ENCODE peak calls at places on chromosomes 3 and 15, in ten cellular contexts. E is stomach; A is IMR-90; O is neural progenitor cell; Z is AG04450; T is type B pancreatic cell; Q is sigmoid colon; S is MCF 10A; V is cardiac muscle cell; U is CD8-positive, alpha-beta T cell. Y is an unnamed sample.
A peak's percentile ranks its signal among the peaks of the same experiment; 100 is the strongest.

GRCh38 chr15:68795298-68795848 is 25.3 kb downstream of the ANP32A start:
- DNase-seq in Z (no peak), E (peak; percentile 91), Q (peak; percentile 95), A (peak; percentile 57), T (no peak), U (no peak), S (peak; percentile 93), O (peak; percentile 96), V (peak; percentile 88), Y (no peak)

GRCh38 chr3:49716169-49716568 is 3.3 kb downstream of the AMIGO3 start:
- DNase-seq in Q (peak; percentile 50), O (no peak), T (peak; percentile 68), Z (no peak), E (no peak), V (no peak), A (no peak), U (no peak), S (no peak), Y (no peak)

GRCh38 chr15:25847066-25847465 is 16.1 kb downstream of the ATP10A start:
- DNase-seq in Q (no peak), U (no peak), Z (no peak), V (no peak), A (no peak), O (no peak), T (no peak), E (no peak), S (no peak), Y (no peak)

GRCh38 chr3:188706599-188706998 is 465.2 kb upstream of the TPRG1 start:
- DNase-seq in E (no peak), T (no peak), S (no peak), Q (no peak), A (peak; percentile 43), V (no peak), O (no peak), Z (no peak), U (no peak), Y (no peak)

GRCh38 chr15:90557147-90557546 is 27.4 kb downstream of the CRTC3 start:
- DNase-seq in Z (no peak), E (no peak), S (no peak), Q (no peak), U (no peak), A (peak; percentile 28), T (no peak), O (no peak), V (no peak), Y (no peak)

GRCh38 chr3:117754058-117754457 is 1044.5 kb downstream of the TUSC7 start:
- DNase-seq in S (no peak), E (no peak), V (no peak), T (no peak), Z (no peak), O (no peak), A (no peak), U (no peak), Q (no peak), Y (no peak)

GRCh38 chr3:196135693-196136639 is 54.1 kb upstream of the TFRC start:
- DNase-seq in Z (no peak), Q (no peak), A (no peak), V (no peak), O (no peak), E (no peak), U (no peak), S (peak; percentile 91), T (no peak), Y (no peak)

GRCh38 chr3:30124435-30125390 is 481.7 kb upstream of the TGFBR2 start:
- DNase-seq in A (peak; percentile 68), T (no peak), S (peak; percentile 69), V (peak; percentile 63), Z (peak; percentile 4), E (no peak), O (peak; percentile 9), U (no peak), Q (no peak), Y (no peak)

GRCh38 chr3:4033296-4033695 is 234.1 kb downstream of the LRRN1 start:
- DNase-seq in T (no peak), S (no peak), U (no peak), Z (no peak), Q (no peak), V (no peak), E (no peak), A (no peak), O (no peak), Y (no peak)

DNA sequence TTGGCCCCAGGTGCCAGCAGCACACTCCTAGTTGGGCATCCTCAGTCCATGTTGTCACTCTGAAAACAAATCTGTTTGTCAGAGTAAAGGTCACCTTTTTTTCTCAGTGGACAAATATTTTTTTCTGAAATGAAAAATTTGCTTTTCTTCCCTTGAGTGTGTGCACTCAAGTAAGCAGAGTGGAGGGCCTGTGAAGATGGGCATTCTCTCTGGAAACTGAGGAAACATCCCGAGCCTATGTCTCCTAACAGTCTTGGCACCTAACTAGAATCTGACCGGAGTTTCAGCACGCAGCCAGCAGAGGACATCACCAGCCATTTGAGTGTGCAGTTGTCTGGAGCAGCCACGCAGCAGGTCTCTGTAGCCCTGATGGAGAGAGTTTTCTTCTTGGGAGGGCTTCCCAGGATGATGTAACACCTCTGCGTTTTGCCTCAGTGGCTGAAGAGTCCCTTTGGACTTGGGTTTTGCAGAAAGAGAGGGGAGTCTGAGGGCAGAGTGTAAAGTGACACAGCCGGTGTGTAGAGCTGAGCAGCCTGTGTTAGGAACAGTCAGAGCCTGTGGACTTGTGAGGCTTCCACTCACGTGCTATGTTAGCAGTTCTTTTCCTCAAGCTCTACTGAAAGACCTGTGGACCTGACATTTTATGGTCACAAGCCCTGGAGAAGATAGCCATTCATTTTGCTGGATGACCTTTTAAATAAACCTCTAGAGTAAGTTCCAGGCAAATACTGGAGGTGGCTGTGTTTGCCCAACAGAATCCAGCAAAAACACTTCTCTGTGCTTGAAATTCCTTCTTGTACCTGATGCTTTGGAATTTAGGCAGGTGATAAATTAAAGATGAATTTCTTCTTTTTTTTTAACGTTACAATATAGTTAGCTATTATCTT is 51.6 kb downstream of the ABHD2 start:
- DNase-seq in O (peak; percentile 31), A (no peak), V (peak; percentile 20), S (no peak), Z (no peak), E (no peak), U (no peak), Q (no peak), T (no peak), Y (no peak)
- TF ChIP-seq CTCF in O (peak; percentile 27), A (peak; percentile 14), V (peak; percentile 33), S (no peak), Z (peak; percentile 15), E (peak; percentile 9), U (no peak), Q (no peak), T (peak; percentile 39), Y (no peak)

DNA sequence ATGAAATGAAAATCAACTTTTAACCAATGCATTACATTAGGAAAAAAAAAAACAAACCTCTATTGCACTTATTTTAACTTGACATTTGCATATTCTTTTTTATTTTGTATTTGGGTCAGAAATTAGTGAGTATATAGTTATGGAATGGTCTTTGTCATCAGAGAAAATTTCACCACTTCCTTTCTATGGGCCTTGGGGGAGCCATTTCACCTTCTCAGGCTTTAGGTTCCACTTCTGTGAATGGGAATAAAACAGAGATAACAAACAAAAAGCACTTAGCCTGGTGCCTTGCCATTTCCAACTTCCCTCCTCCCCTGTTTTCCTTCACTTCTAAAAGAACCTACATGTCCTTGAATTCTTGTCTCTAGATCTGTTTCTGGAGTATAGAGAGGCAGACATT is 168.0 kb upstream of the STT3B start:
- DNase-seq in U (no peak), S (no peak), E (no peak), Q (no peak), Z (no peak), O (no peak), A (peak; percentile 75), T (no peak), V (no peak), Y (no peak)
- TF ChIP-seq CTCF in U (no peak), S (no peak), E (no peak), Q (no peak), Z (peak; percentile 15), O (no peak), A (peak; percentile 36), T (no peak), V (peak; percentile 17), Y (no peak)

GRCh38 chr15:41858756-41859155 is 20.1 kb downstream of the PLA2G4B start:
- DNase-seq in Q (no peak), A (no peak), S (no peak), E (no peak), T (no peak), U (no peak), V (no peak), O (no peak), Z (no peak), Y (no peak)

GRCh38 chr15:41861736-41862356 is 23.2 kb downstream of the PLA2G4B start:
- DNase-seq in V (no peak), Q (no peak), U (no peak), T (no peak), O (peak; percentile 44), E (no peak), A (no peak), Z (no peak), S (no peak), Y (no peak)

GRCh38 chr15:41857316-41857715 is 18.7 kb downstream of the PLA2G4B start:
- DNase-seq in V (no peak), E (peak; percentile 75), O (no peak), U (no peak), Z (no peak), T (no peak), A (no peak), Q (no peak), S (no peak), Y (no peak)

GRCh38 chr15:41862515-41863116 is 24.0 kb downstream of the PLA2G4B start:
- DNase-seq in Z (no peak), U (no peak), E (peak; percentile 91), O (no peak), T (no peak), S (peak; percentile 11), A (no peak), V (no peak), Q (no peak), Y (no peak)

DNA sequence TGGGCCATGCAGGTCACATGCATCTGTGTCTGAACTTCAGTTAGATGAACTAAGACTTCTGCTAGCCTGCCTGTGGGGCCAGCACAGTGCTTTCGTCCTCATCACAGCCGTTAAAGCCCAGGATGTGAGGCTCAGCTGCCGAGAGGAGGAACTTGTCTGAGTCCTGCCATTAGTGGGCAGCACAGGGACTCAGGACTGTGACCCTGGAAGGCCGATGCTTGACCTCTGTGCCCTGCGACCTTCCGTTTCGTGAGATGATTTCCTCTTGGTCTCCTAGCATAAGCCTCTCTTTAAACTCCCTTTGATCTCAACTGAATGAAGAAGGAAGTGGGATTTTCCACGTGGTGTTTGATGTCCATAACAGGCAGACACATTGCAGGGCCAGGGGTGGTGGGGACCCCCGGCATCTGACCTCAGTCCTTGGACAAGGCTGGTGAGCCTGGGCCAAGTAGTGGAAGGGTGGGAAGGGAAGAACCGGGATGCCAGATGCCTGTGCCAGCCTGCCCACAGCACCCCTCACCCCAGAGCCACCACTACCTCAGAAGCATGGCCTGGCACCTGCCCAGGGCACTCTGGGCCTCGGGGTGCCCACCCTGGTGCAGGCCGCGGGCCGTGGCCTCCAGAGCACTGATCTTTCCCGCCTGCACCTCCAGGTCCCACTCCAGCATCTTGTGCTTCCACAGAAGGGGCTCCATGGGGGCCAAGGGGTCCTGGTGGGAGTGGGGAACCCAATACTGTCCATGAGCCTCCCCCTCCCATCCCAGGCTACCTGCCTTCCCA is 21.6 kb downstream of the PLA2G4B start:
- DNase-seq in A (no peak), E (no peak), Q (no peak), U (no peak), O (peak; percentile 51), S (no peak), V (no peak), T (no peak), Z (no peak), Y (no peak)
- TF ChIP-seq CTCF in A (no peak), E (no peak), Q (no peak), U (no peak), O (peak; percentile 36), S (no peak), V (no peak), T (no peak), Z (no peak), Y (no peak)

GRCh38 chr3:198080521-198081384 is 120.7 kb downstream of the LMLN start:
- DNase-seq in U (peak; percentile 56), O (peak; percentile 95), T (peak; percentile 85), S (peak; percentile 69), Z (peak; percentile 13), Q (peak; percentile 78), A (peak; percentile 56), E (peak; percentile 79), V (peak; percentile 89), Y (peak; percentile 87)
- TF ChIP-seq CTCF in U (peak; percentile 71), O (peak; percentile 65), T (peak; percentile 88), S (peak; percentile 60), Z (peak; percentile 52), Q (peak; percentile 80), A (peak; percentile 72), E (no peak), V (peak; percentile 56), Y (peak; percentile 68)

Y was measured in Calu3.